ENCODE peak calls at places on chromosomes 12 and 14, in nine cellular contexts. L, W, F, T, D, M, C, B and I are unnamed samples.

GRCh38 chr12:89276860-89277259 is 75.4 kb downstream of the DUSP6 start:
- DNase-seq in L (no peak), W (no peak), F (no peak), T (no peak), D (no peak), M (no peak), C (no peak), B (no peak), I (no peak)

GRCh38 chr12:81758421-81759214 is 532 bp downstream of the PPFIA2 start:
- DNase-seq in L (peak; percentile 31), W (no peak), F (no peak), T (peak; percentile 33), D (peak; percentile 12), M (peak; percentile 57), C (peak; percentile 72), B (no peak), I (no peak)

GRCh38 chr14:70171719-70172118 is 17.0 kb downstream of the SLC8A3 start:
- DNase-seq in L (no peak), W (peak; percentile 4), F (no peak), T (no peak), D (no peak), M (no peak), C (no peak), B (no peak), I (peak; percentile 76)

GRCh38 chr12:75479963-75480461 is 543 bp upstream of the GLIPR1 start:
- DNase-seq in L (no peak), W (peak; percentile 17), F (no peak), T (no peak), D (no peak), M (no peak), C (no peak), B (no peak), I (peak; percentile 43)

GRCh38 chr12:99910342-99910741 is 74.4 kb downstream of the ANKS1B start:
- DNase-seq in L (no peak), W (no peak), F (no peak), T (no peak), D (no peak), M (no peak), C (no peak), B (no peak), I (no peak)

GRCh38 chr12:49323524-49324097 is 556 bp downstream of the TROAP start:
- DNase-seq in L (no peak), W (no peak), F (no peak), T (no peak), D (no peak), M (no peak), C (no peak), B (no peak), I (no peak)

GRCh38 chr14:105420976-105421674 is 1.5 kb downstream of the MTA1 start:
- DNase-seq in L (no peak), W (no peak), F (no peak), T (peak; percentile 47), D (no peak), M (no peak), C (no peak), B (no peak), I (no peak)

GRCh38 chr12:56040963-56041578 is 647 bp upstream of the RPS26 start:
- DNase-seq in L (no peak), W (no peak), F (no peak), T (no peak), D (no peak), M (no peak), C (no peak), B (no peak), I (no peak)

GRCh38 chr12:27549231-27549800 is 25.3 kb downstream of the PPFIBP1 start:
- DNase-seq in L (no peak), W (no peak), F (no peak), T (no peak), D (no peak), M (no peak), C (no peak), B (peak; percentile 87), I (peak; percentile 39)

GRCh38 chr12:66143868-66144267 is 13.3 kb upstream of the LLPH start:
- DNase-seq in L (no peak), W (no peak), F (no peak), T (no peak), D (no peak), M (no peak), C (no peak), B (no peak), I (no peak)

GRCh38 chr12:121792607-121793500 is 634 bp downstream of the RHOF start:
- DNase-seq in L (no peak), W (peak; percentile 15), F (no peak), T (peak; percentile 87), D (no peak), M (no peak), C (no peak), B (peak; percentile 42), I (peak; percentile 12)

GRCh38 chr12:24038211-24038997 is 88.9 kb upstream of the SOX5 start:
- DNase-seq in L (no peak), W (no peak), F (no peak), T (no peak), D (no peak), M (no peak), C (no peak), B (no peak), I (no peak)

GRCh38 chr12:3490848-3491382 is at the start of gene PRMT8:
- DNase-seq in L (no peak), W (no peak), F (no peak), T (no peak), D (no peak), M (peak; percentile 51), C (no peak), B (no peak), I (no peak)

GRCh38 chr14:99995700-99996356 is 69.4 kb upstream of the EVL start:
- DNase-seq in L (no peak), W (peak; percentile 82), F (peak; percentile 53), T (no peak), D (peak; percentile 20), M (no peak), C (peak; percentile 52), B (peak; percentile 57), I (peak; percentile 94)

GRCh38 chr14:27002179-27002578 is 404.3 kb upstream of the NOVA1 start:
- DNase-seq in L (no peak), W (no peak), F (no peak), T (no peak), D (no peak), M (no peak), C (no peak), B (no peak), I (no peak)

GRCh38 chr14:80781968-80782367 is 159.6 kb downstream of the CEP128 start:
- DNase-seq in L (no peak), W (no peak), F (no peak), T (no peak), D (no peak), M (no peak), C (no peak), B (no peak), I (no peak)

GRCh38 chr14:30840086-30840779 is 34.1 kb upstream of the COCH start:
- DNase-seq in L (no peak), W (no peak), F (no peak), T (no peak), D (no peak), M (no peak), C (no peak), B (no peak), I (no peak)

GRCh38 chr12:95993907-95994306 is 2.2 kb downstream of the HAL start:
- DNase-seq in L (no peak), W (no peak), F (no peak), T (no peak), D (no peak), M (no peak), C (no peak), B (no peak), I (no peak)

GRCh38 chr14:100546051-100546443 is 41.2 kb downstream of the BEGAIN start:
- DNase-seq in L (no peak), W (no peak), F (peak; percentile 28), T (no peak), D (no peak), M (no peak), C (no peak), B (no peak), I (peak; percentile 40)

GRCh38 chr12:100229036-100229635 is 28.5 kb downstream of the ACTR6 start:
- DNase-seq in L (no peak), W (peak; percentile 15), F (no peak), T (no peak), D (no peak), M (peak; percentile 10), C (no peak), B (peak; percentile 18), I (peak; percentile 64)

GRCh38 chr14:101562659-101563351 is 1.5 kb downstream of the DIO3 start:
- DNase-seq in L (no peak), W (no peak), F (no peak), T (no peak), D (no peak), M (peak; percentile 65), C (peak; percentile 40), B (no peak), I (no peak)

GRCh38 chr12:52873832-52874572 is 25.2 kb upstream of the KRT78 start:
- DNase-seq in L (no peak), W (peak; percentile 93), F (peak; percentile 52), T (peak; percentile 94), D (peak; percentile 48), M (no peak), C (peak; percentile 33), B (peak; percentile 94), I (peak; percentile 74)

GRCh38 chr12:108228746-108229145 is 99.7 kb downstream of the WSCD2 start:
- DNase-seq in L (no peak), W (no peak), F (no peak), T (no peak), D (no peak), M (no peak), C (no peak), B (no peak), I (no peak)

GRCh38 chr12:94969424-94969823 is 34.1 kb downstream of the NDUFA12 start:
- DNase-seq in L (no peak), W (no peak), F (no peak), T (no peak), D (no peak), M (no peak), C (no peak), B (no peak), I (peak; percentile 72)